ENCODE peak calls at places on chromosomes 3 and 15, in six cellular contexts. U, V, T, N, W and B are unnamed samples.

GRCh38 chr3:52023860-52024764 is 28.4 kb upstream of the RPL29 start:
- DNase-seq in U (no peak), V (no peak), T (no peak), N (no peak), W (no peak), B (no peak)

GRCh38 chr3:14780927-14781507 is 37.7 kb upstream of the FGD5 start:
- DNase-seq in U (peak), V (peak), T (no peak), N (peak), W (no peak), B (peak)

GRCh38 chr3:18100126-18100525 is 325.0 kb downstream of the SATB1 start:
- DNase-seq in U (no peak), V (no peak), T (no peak), N (no peak), W (no peak), B (peak)

GRCh38 chr3:19202303-19202702 is 54.0 kb downstream of the KCNH8 start:
- DNase-seq in U (no peak), V (no peak), T (no peak), N (no peak), W (no peak), B (no peak)

GRCh38 chr3:52522651-52523251 is 10.9 kb downstream of the NT5DC2 start:
- DNase-seq in U (no peak), V (no peak), T (no peak), N (no peak), W (no peak), B (no peak)

GRCh38 chr15:100759698-100760356 is 119.8 kb upstream of the ALDH1A3 start:
- DNase-seq in U (no peak), V (peak), T (no peak), N (peak), W (no peak), B (peak)

GRCh38 chr15:96893159-96893906 is 562.8 kb downstream of the NR2F2 start:
- DNase-seq in U (no peak), V (peak), T (no peak), N (peak), W (no peak), B (peak)

GRCh38 chr3:174662653-174663052 is 196.5 kb upstream of the NAALADL2 start:
- DNase-seq in U (no peak), V (no peak), T (no peak), N (no peak), W (no peak), B (no peak)

GRCh38 chr3:69385723-69386483 is at the start of gene FRMD4B:
- DNase-seq in U (peak), V (no peak), T (no peak), N (peak), W (no peak), B (peak)

GRCh38 chr3:150216041-150216811 is 191.9 kb upstream of the TSC22D2 start:
- DNase-seq in U (peak), V (no peak), T (no peak), N (peak), W (no peak), B (peak)

GRCh38 chr3:20317616-20318015 is 131.6 kb upstream of the SGO1 start:
- DNase-seq in U (no peak), V (no peak), T (no peak), N (no peak), W (no peak), B (no peak)

GRCh38 chr3:155065537-155065936 is 14.6 kb upstream of the MME start:
- DNase-seq in U (no peak), V (peak), T (no peak), N (peak), W (no peak), B (peak)

GRCh38 chr3:37457392-37458065 is 283.1 kb upstream of the LRRFIP2 start:
- DNase-seq in U (no peak), V (no peak), T (no peak), N (no peak), W (no peak), B (no peak)

GRCh38 chr3:98657429-98657828 is 64.0 kb upstream of the CPOX start:
- DNase-seq in U (peak), V (no peak), T (peak), N (no peak), W (peak), B (peak)

GRCh38 chr15:82571722-82572222 is 31.5 kb upstream of the RPS17 start:
- DNase-seq in U (peak), V (peak), T (no peak), N (peak), W (no peak), B (peak)

GRCh38 chr15:47620960-47621681 is 96.2 kb upstream of the SEMA6D start:
- DNase-seq in U (no peak), V (no peak), T (no peak), N (no peak), W (no peak), B (no peak)

GRCh38 chr3:47380026-47380600 is 708 bp upstream of the PTPN23 start:
- DNase-seq in U (no peak), V (no peak), T (no peak), N (no peak), W (no peak), B (no peak)

GRCh38 chr3:170483485-170484262 is 65.0 kb downstream of the CLDN11 start:
- DNase-seq in U (no peak), V (no peak), T (no peak), N (no peak), W (no peak), B (no peak)

GRCh38 chr15:98515186-98515585 is 133.2 kb upstream of the IGF1R start:
- DNase-seq in U (no peak), V (no peak), T (no peak), N (no peak), W (no peak), B (no peak)

GRCh38 chr3:170440346-170440745 is 21.7 kb downstream of the CLDN11 start:
- DNase-seq in U (no peak), V (peak), T (no peak), N (no peak), W (no peak), B (peak)

GRCh38 chr3:156781310-156782230 is 44.6 kb upstream of the LEKR1 start:
- DNase-seq in U (no peak), V (peak), T (no peak), N (no peak), W (no peak), B (peak)

GRCh38 chr15:89482139-89482538 is 14.2 kb downstream of the RHCG start:
- DNase-seq in U (no peak), V (peak), T (no peak), N (no peak), W (no peak), B (peak)

GRCh38 chr3:134654031-134654430 is 3.2 kb upstream of the KY start:
- DNase-seq in U (no peak), V (no peak), T (no peak), N (no peak), W (no peak), B (no peak)

GRCh38 chr3:150945226-150945625 is 27.3 kb downstream of the CLRN1 start:
- DNase-seq in U (no peak), V (peak), T (no peak), N (no peak), W (no peak), B (peak)

GRCh38 chr15:45022871-45023658 is at the start of gene SORD:
- DNase-seq in U (peak), V (peak), T (peak), N (peak), W (peak), B (peak)